ENCODE peak calls at places on chromosomes 4 and X, in six cellular contexts. N is CD4-positive, alpha-beta T cell; I is HFF-Myc; R is suprapubic skin; B is cardiac fibroblast; O is epithelial cell of esophagus. T is an unnamed sample.

GRCh38 chr4:157143365-157143764 is 67.4 kb downstream of the GLRB start:
- DNase-seq in R (no peak), N (no peak), I (no peak), B (no peak), O (no peak), T (no peak)

GRCh38 chr4:77804471-77804870 is 14.7 kb downstream of the CNOT6L start:
- DNase-seq in N (no peak), R (no peak), B (peak), I (no peak), O (no peak), T (no peak)

GRCh38 chr4:75939890-75940691 is 722 bp downstream of the NAAA start:
- DNase-seq in N (peak), B (peak), I (no peak), O (peak), R (peak), T (peak)

GRCh38 chr4:1207157-1207470 is 34.7 kb upstream of the SPON2 start:
- DNase-seq in R (peak), N (peak), O (no peak), I (no peak), B (no peak), T (no peak)

GRCh38 chr4:106583567-106583966 is 215.0 kb upstream of the GIMD1 start:
- DNase-seq in O (peak), B (peak), I (peak), R (no peak), N (no peak), T (peak)

GRCh38 chrX:45602151-45602550 is 401.5 kb upstream of the DIPK2B start:
- DNase-seq in N (no peak), O (no peak), I (no peak), R (no peak), B (no peak), T (no peak)

GRCh38 chrX:24494544-24495113 is 29.5 kb downstream of the PDK3 start:
- DNase-seq in R (no peak), B (peak), O (peak), I (peak), N (no peak), T (peak)

GRCh38 chrX:105745863-105746262 is 76.5 kb upstream of the NRK start:
- DNase-seq in N (no peak), I (no peak), O (peak), R (no peak), B (no peak), T (peak)

GRCh38 chr4:2942532-2943363 is 20.5 kb downstream of the NOP14 start:
- DNase-seq in N (no peak), I (no peak), R (peak), O (peak), B (no peak), T (no peak)

GRCh38 chrX:99933865-99934264 is 476.2 kb downstream of the PCDH19 start:
- DNase-seq in R (no peak), N (no peak), B (no peak), O (no peak), I (no peak), T (no peak)

GRCh38 chr4:113236916-113237315 is 187.5 kb downstream of the ANK2 start:
- DNase-seq in B (no peak), I (no peak), O (no peak), R (no peak), N (no peak), T (no peak)

GRCh38 chr4:161254375-161254774 is 909.4 kb downstream of the FSTL5 start:
- DNase-seq in N (no peak), B (no peak), R (no peak), O (peak), I (no peak), T (no peak)

GRCh38 chrX:22666441-22666840 is 333.3 kb upstream of the DDX53 start:
- DNase-seq in O (peak), R (no peak), B (peak), I (peak), N (no peak), T (no peak)

GRCh38 chr4:41213563-41214157 is 682 bp downstream of the APBB2 start:
- DNase-seq in B (no peak), N (no peak), I (no peak), R (peak), O (peak), T (no peak)

GRCh38 chr4:122662701-122663100 is 41.8 kb upstream of the IL21 start:
- DNase-seq in N (no peak), O (no peak), I (no peak), B (no peak), R (no peak), T (no peak)

GRCh38 chr4:91058345-91058744 is 931.2 kb downstream of the CCSER1 start:
- DNase-seq in R (no peak), O (peak), B (peak), N (no peak), I (no peak), T (no peak)

GRCh38 chr4:85496146-85496849 is 21.3 kb downstream of the ARHGAP24 start:
- DNase-seq in I (no peak), O (peak), N (no peak), R (no peak), B (peak), T (peak)

GRCh38 chr4:33616121-33616520 is 2628.2 kb downstream of the ARAP2 start:
- DNase-seq in I (no peak), R (no peak), N (no peak), O (no peak), B (no peak), T (no peak)

GRCh38 chr4:119693127-119693526 is 64.5 kb upstream of the PDE5A start:
- DNase-seq in O (no peak), N (no peak), I (no peak), R (no peak), B (peak), T (no peak)

GRCh38 chr4:48400416-48400815 is 59.1 kb downstream of the SLAIN2 start:
- DNase-seq in R (no peak), N (no peak), I (no peak), O (no peak), B (no peak), T (no peak)

GRCh38 chr4:2671267-2671895 is 84.8 kb downstream of the TNIP2 start:
- DNase-seq in I (no peak), N (no peak), R (no peak), O (no peak), B (no peak), T (no peak)

GRCh38 chrX:87528487-87528886 is 10.9 kb downstream of the KLHL4 start:
- DNase-seq in B (no peak), R (no peak), O (peak), N (no peak), I (no peak), T (no peak)

GRCh38 chr4:141066690-141067089 is 66.6 kb downstream of the RNF150 start:
- DNase-seq in O (no peak), N (no peak), R (no peak), I (no peak), B (no peak), T (no peak)

GRCh38 chr4:37762294-37763163 is 64.0 kb upstream of the PGM2 start:
- DNase-seq in R (no peak), I (no peak), B (peak), N (no peak), O (peak), T (peak)

GRCh38 chr4:138344851-138345250 is 102.7 kb upstream of the SLC7A11 start:
- DNase-seq in B (no peak), R (no peak), I (no peak), N (no peak), O (no peak), T (no peak)

GRCh38 chr4:23877758-23878229 is 12.1 kb downstream of the PPARGC1A start:
- DNase-seq in I (peak), B (peak), R (no peak), N (no peak), O (no peak), T (no peak)

GRCh38 chr4:96347582-96347981 is 507.7 kb downstream of the PDHA2 start:
- DNase-seq in N (no peak), B (no peak), I (no peak), O (peak), R (no peak), T (no peak)

GRCh38 chrX:8179653-8180052 is 8.6 kb upstream of the VCX2 start:
- DNase-seq in O (peak), I (no peak), N (no peak), B (peak), R (no peak), T (peak)
- TF ChIP-seq CTCF in O (peak), I (no peak), N (no peak), B (no peak), R (no peak), T (no peak)

GRCh38 chr4:149113804-149114430 is 671.7 kb upstream of the NR3C2 start:
- DNase-seq in N (no peak), I (peak), O (peak), R (no peak), B (peak), T (peak)

GRCh38 chr4:149108626-149109025 is 666.4 kb upstream of the NR3C2 start:
- DNase-seq in I (no peak), N (no peak), R (no peak), O (no peak), B (no peak), T (no peak)

GRCh38 chr4:149110499-149110898 is 668.3 kb upstream of the NR3C2 start:
- DNase-seq in B (no peak), N (no peak), R (no peak), O (no peak), I (no peak), T (no peak)

GRCh38 chr4:149112109-149112508 is 669.9 kb upstream of the NR3C2 start:
- DNase-seq in O (no peak), I (no peak), N (no peak), B (no peak), R (no peak), T (no peak)
- TF ChIP-seq CTCF in O (no peak), I (no peak), N (no peak), B (no peak), R (no peak), T (no peak)

GRCh38 chr4:11418610-11419009 is 10.1 kb downstream of the HS3ST1 start:
- DNase-seq in O (no peak), R (no peak), I (no peak), N (no peak), B (no peak), T (no peak)
- TF ChIP-seq CTCF in O (no peak), R (no peak), I (no peak), N (no peak), B (no peak), T (no peak)

DNA sequence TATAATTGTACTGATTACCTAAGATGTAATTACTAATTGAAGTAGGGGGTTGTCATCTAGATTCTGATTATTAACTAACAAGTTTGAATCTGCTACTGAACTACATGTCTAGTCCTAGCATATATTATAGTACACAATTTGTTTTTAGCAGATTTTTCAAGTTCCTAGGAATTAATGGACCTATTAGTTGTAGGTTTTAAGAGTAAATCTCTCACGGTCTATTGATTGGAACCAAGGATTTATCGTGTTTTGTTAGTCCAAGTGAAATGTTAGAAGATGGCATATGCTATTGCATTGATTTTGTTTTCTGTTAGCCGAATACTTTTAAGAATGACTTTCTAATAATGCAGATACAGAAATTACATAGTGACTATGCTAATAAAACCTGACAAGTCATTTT is 20.8 kb downstream of the PTPN13 start:
- DNase-seq in B (no peak), I (no peak), N (no peak), R (no peak), O (no peak), T (no peak)
- TF ChIP-seq CTCF in B (no peak), I (no peak), N (no peak), R (no peak), O (no peak), T (no peak)

GRCh38 chr4:46931981-46932380 is 22.9 kb upstream of the COX7B2 start:
- DNase-seq in O (peak), R (no peak), N (no peak), B (peak), I (peak), T (no peak)
- TF ChIP-seq CTCF in O (peak), R (no peak), N (no peak), B (peak), I (peak), T (no peak)

DNA sequence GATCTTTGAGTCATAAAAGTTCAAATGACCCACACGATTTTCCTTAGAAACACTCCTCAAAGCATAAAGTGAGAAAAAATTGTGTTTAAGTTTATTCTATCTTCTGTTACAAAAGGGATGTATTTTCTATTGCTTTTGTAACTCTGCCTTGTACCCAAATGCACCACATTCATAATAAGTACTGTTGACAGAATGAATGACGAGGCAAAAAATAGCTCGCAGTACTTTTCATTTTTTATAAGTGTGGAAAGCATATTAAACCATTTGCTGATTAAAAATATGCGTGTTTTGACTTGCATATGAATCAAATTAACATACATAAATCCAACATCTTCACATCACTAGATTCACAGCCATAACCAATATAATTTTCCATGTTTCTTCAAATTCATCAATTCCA is 11.2 kb upstream of the TSPAN5 start:
- DNase-seq in O (no peak), R (no peak), I (no peak), B (no peak), N (no peak), T (no peak)
- TF ChIP-seq CTCF in O (no peak), R (no peak), I (no peak), B (no peak), N (no peak), T (no peak)

GRCh38 chr4:184461711-184462110 is 12.6 kb downstream of the IRF2 start:
- DNase-seq in B (no peak), R (no peak), I (no peak), O (no peak), N (no peak), T (no peak)

GRCh38 chr4:184459413-184459812 is 14.9 kb downstream of the IRF2 start:
- DNase-seq in B (peak), N (no peak), R (no peak), I (no peak), O (peak), T (no peak)

GRCh38 chr4:184462724-184463123 is 11.6 kb downstream of the IRF2 start:
- DNase-seq in I (no peak), R (no peak), B (no peak), N (no peak), O (no peak), T (no peak)

GRCh38 chr4:184463158-184463557 is 11.2 kb downstream of the IRF2 start:
- DNase-seq in I (no peak), B (no peak), O (no peak), R (no peak), N (no peak), T (no peak)

DNA sequence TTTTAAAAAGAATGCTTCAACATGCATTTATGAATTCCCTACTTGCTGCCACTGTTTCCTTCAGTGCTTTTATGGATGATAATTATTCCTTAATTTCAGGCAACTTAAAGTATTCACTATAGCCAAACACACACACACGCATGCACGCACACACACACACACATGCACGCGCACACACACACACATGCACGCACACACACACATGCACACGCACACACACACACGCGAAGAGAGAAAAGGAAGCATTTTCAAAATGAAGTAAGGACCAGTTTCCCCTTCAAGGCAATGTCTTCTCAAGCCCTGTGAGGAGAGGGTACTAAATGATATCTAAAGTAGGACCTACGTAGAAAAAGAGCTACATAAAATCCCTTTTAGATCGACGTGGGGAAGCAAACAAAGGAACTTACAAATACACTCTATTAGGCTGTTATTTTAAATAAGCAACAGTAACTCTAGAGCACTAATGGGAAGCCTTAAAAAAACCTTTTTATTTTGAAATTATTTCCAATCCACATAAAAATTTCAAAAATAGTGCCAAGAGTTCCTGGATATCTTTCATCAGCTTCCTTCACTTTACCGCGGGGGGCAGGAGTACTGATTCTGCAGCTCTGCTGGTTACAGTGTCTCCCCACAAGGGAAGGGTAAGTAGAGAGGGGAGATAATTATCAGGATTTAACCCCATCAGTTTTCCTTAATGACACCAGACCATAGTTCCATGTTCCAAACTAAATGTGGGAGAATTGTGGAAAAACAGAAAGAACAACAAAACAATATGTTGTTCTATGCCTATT is 13.7 kb downstream of the IRF2 start:
- DNase-seq in O (no peak), R (no peak), I (no peak), B (no peak), N (no peak), T (no peak)
- TF ChIP-seq CTCF in O (no peak), R (no peak), I (no peak), B (no peak), N (no peak), T (no peak)